ENCODE peak calls at places on chromosomes 2 and 18, in ten cellular contexts. Z is glutamatergic neuron; M is NCI-H748 treated with DMSO at 0.1 percent for 48 hours; S is activated T-helper 1 cell treated with anti-CD3 and anti-CD28 coated beads, Interleukin-2, amount 50 U/mL, for 16 hours; L is HCEC 1CT; R is breast epithelium; E is ecto neural progenitor cell; A is GM13977; U is NCI-H69; I is gastrocnemius medialis. Y is an unnamed sample.

GRCh38 chr2:130798472-130799221 is 38.1 kb upstream of the ARHGEF4 start:
- DNase-seq in S (no peak), E (peak), A (no peak), Z (peak), I (no peak), R (no peak), M (peak), L (no peak), U (peak), Y (peak)

GRCh38 chr2:129923265-129924141 is 56.0 kb upstream of the RAB6C start:
- DNase-seq in L (no peak), I (no peak), R (no peak), E (peak), U (peak), A (peak), S (no peak), Z (peak), M (peak), Y (peak)

GRCh38 chr2:34105015-34105767 is 506.1 kb upstream of the FAM98A start:
- DNase-seq in M (no peak), A (no peak), Z (no peak), L (peak), U (no peak), E (no peak), R (no peak), I (no peak), S (no peak), Y (peak)

GRCh38 chr2:30305235-30305634 is 73.9 kb downstream of the LBH start:
- DNase-seq in R (no peak), U (no peak), Z (no peak), M (no peak), S (no peak), I (no peak), L (peak), A (no peak), E (no peak), Y (no peak)

GRCh38 chr18:48892146-48892855 is 58.5 kb downstream of the SMAD7 start:
- DNase-seq in Z (no peak), U (peak), I (no peak), L (no peak), A (no peak), R (no peak), S (no peak), E (no peak), M (no peak), Y (no peak)

GRCh38 chr18:73101977-73102376 is 234.2 kb upstream of the NETO1 start:
- DNase-seq in A (no peak), I (no peak), Z (no peak), U (no peak), E (no peak), S (no peak), M (no peak), R (no peak), L (no peak), Y (no peak)

GRCh38 chr2:201070966-201071304 is 536 bp downstream of the HYCC2 start:
- DNase-seq in R (no peak), E (no peak), A (no peak), U (peak), M (peak), S (no peak), L (peak), Z (no peak), I (no peak), Y (peak)

GRCh38 chr2:217977840-217978535 is 24.8 kb downstream of the TNS1 start:
- DNase-seq in E (no peak), S (no peak), L (no peak), U (no peak), M (no peak), R (no peak), A (no peak), I (no peak), Z (no peak), Y (no peak)

GRCh38 chr2:127226132-127226519 is 6.0 kb upstream of the CYP27C1 start:
- DNase-seq in I (no peak), R (no peak), L (no peak), M (no peak), E (no peak), U (no peak), A (no peak), S (no peak), Z (no peak), Y (no peak)

Y was measured in mesendoderm.